ENCODE peak calls at places on chromosomes 16 and 17, in six cellular contexts. One of them, this sample, is unnamed.
A peak's percentile ranks its signal among the peaks of the same experiment; 100 is the strongest.

GRCh38 chr16:4935231-4935855 is 1.6 kb downstream of the PPL start:
- DNase-seq in uterus: peak; percentile 95
- DNase-seq in A673: no peak
- DNase-seq in lower lobe of right lung: peak; percentile 90
- DNase-seq in body of pancreas: peak; percentile 67
- DNase-seq in ovary: peak; percentile 75
- DNase-seq in this sample: peak; percentile 81

GRCh38 chr17:80889231-80889896 is 102.3 kb upstream of the CHMP6 start:
- DNase-seq in uterus: no peak
- DNase-seq in A673: no peak
- DNase-seq in lower lobe of right lung: peak; percentile 27
- DNase-seq in ovary: no peak
- DNase-seq in body of pancreas: no peak
- DNase-seq in this sample: no peak

GRCh38 chr17:82976982-82977488 is 102.4 kb upstream of the METRNL start:
- DNase-seq in A673: no peak
- DNase-seq in uterus: no peak
- DNase-seq in body of pancreas: no peak
- DNase-seq in ovary: no peak
- DNase-seq in lower lobe of right lung: no peak
- DNase-seq in this sample: no peak

GRCh38 chr16:12532871-12533610 is 270.6 kb downstream of the CPPED1 start:
- DNase-seq in body of pancreas: no peak
- DNase-seq in lower lobe of right lung: no peak
- DNase-seq in uterus: no peak
- DNase-seq in A673: no peak
- DNase-seq in ovary: no peak
- DNase-seq in this sample: no peak

GRCh38 chr17:8163978-8164814 is 1.4 kb upstream of the VAMP2 start:
- DNase-seq in A673: peak; percentile 60
- DNase-seq in lower lobe of right lung: peak; percentile 83
- DNase-seq in ovary: peak; percentile 88
- DNase-seq in uterus: peak; percentile 76
- DNase-seq in body of pancreas: no peak
- DNase-seq in this sample: peak; percentile 61

GRCh38 chr17:56810846-56811775 is 22.6 kb downstream of the C17orf67 start:
- DNase-seq in ovary: no peak
- DNase-seq in A673: no peak
- DNase-seq in uterus: no peak
- DNase-seq in body of pancreas: no peak
- DNase-seq in lower lobe of right lung: no peak
- DNase-seq in this sample: no peak

GRCh38 chr17:73532441-73532901 is 111.8 kb downstream of the SDK2 start:
- DNase-seq in body of pancreas: no peak
- DNase-seq in uterus: no peak
- DNase-seq in A673: no peak
- DNase-seq in lower lobe of right lung: no peak
- DNase-seq in ovary: no peak
- DNase-seq in this sample: no peak

GRCh38 chr17:76725580-76726230 is 701 bp downstream of the JMJD6 start:
- DNase-seq in uterus: peak; percentile 58
- DNase-seq in body of pancreas: peak; percentile 84
- DNase-seq in ovary: peak; percentile 57
- DNase-seq in lower lobe of right lung: peak; percentile 85
- DNase-seq in A673: peak; percentile 69
- DNase-seq in this sample: peak; percentile 56

GRCh38 chr16:17391715-17392114 is 79.0 kb downstream of the XYLT1 start:
- DNase-seq in uterus: no peak
- DNase-seq in A673: no peak
- DNase-seq in ovary: no peak
- DNase-seq in body of pancreas: no peak
- DNase-seq in lower lobe of right lung: no peak
- DNase-seq in this sample: no peak

GRCh38 chr16:84349852-84350565 is 18.3 kb upstream of the ATP2C2 start:
- DNase-seq in ovary: no peak
- DNase-seq in body of pancreas: no peak
- DNase-seq in uterus: no peak
- DNase-seq in A673: no peak
- DNase-seq in lower lobe of right lung: no peak
- DNase-seq in this sample: no peak

GRCh38 chr17:48037036-48037881 is at the start of gene COPZ2:
- DNase-seq in body of pancreas: peak; percentile 62
- DNase-seq in ovary: no peak
- DNase-seq in A673: peak; percentile 40
- DNase-seq in lower lobe of right lung: peak; percentile 81
- DNase-seq in uterus: peak; percentile 61
- DNase-seq in this sample: peak; percentile 59

GRCh38 chr17:17819561-17819995 is 17.2 kb downstream of the SREBF1 start:
- DNase-seq in A673: peak; percentile 82
- DNase-seq in lower lobe of right lung: peak; percentile 79
- DNase-seq in body of pancreas: peak; percentile 64
- DNase-seq in uterus: no peak
- DNase-seq in ovary: no peak
- DNase-seq in this sample: peak; percentile 96

GRCh38 chr17:27398691-27399090 is 57.6 kb upstream of the KSR1 start:
- DNase-seq in A673: no peak
- DNase-seq in body of pancreas: no peak
- DNase-seq in lower lobe of right lung: no peak
- DNase-seq in uterus: no peak
- DNase-seq in ovary: no peak
- DNase-seq in this sample: no peak

GRCh38 chr16:46918905-46919792 is 35.0 kb downstream of the GPT2 start:
- DNase-seq in uterus: no peak
- DNase-seq in body of pancreas: peak; percentile 90
- DNase-seq in ovary: no peak
- DNase-seq in A673: no peak
- DNase-seq in lower lobe of right lung: no peak
- DNase-seq in this sample: no peak

GRCh38 chr17:31274252-31274651 is 22.8 kb downstream of the OMG start:
- DNase-seq in A673: peak; percentile 3
- DNase-seq in lower lobe of right lung: no peak
- DNase-seq in uterus: no peak
- DNase-seq in body of pancreas: no peak
- DNase-seq in ovary: no peak
- DNase-seq in this sample: peak; percentile 90

DNA sequence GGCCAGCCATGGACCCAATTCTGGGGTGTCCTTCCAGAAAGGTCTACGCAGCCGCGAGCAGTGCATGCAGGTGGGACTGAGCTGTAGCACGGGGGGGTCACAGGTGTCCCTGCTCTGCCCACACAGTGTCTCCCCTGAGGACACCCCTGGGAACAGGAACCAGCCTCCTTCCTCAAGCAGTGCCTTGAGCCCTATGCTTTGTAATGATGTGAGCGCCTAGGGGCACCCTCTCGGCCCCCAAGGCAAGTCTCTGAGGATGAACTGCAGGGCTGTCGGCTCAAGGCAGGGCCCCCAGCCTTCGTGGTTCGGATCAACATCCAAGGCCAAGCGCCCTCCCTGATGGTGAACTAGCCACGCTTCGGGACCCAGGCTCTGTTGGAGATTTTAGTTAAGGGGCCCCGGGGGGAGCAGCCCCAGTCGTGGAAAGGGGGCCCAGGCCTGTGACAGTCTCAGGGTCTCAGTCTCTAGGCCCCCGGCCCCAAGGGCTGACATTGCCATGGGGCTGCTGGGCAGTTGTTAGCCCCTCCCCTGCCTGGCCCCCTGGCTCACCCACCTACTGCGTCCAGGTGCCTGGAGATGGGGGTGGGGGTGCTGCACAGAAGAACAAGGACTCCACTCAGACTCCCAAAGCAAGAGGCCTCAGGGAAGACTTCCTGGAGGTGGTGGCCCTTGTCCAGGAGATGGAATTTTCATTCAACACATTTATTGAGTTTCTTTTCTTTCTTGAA is 2.3 kb downstream of the IL17C start:
- DNase-seq in A673: no peak
- DNase-seq in uterus: no peak
- DNase-seq in ovary: no peak
- DNase-seq in body of pancreas: no peak
- DNase-seq in lower lobe of right lung: no peak
- DNase-seq in this sample: no peak
- H3K4me3 ChIP-seq in A673: no peak overlapping the region
- H3K4me3 ChIP-seq in uterus: no peak overlapping the region
- H3K4me3 ChIP-seq in ovary: no peak overlapping the region
- H3K4me3 ChIP-seq in body of pancreas: no peak overlapping the region
- H3K4me3 ChIP-seq in lower lobe of right lung: no peak overlapping the region
- H3K4me3 ChIP-seq in this sample: no peak overlapping the region

DNA sequence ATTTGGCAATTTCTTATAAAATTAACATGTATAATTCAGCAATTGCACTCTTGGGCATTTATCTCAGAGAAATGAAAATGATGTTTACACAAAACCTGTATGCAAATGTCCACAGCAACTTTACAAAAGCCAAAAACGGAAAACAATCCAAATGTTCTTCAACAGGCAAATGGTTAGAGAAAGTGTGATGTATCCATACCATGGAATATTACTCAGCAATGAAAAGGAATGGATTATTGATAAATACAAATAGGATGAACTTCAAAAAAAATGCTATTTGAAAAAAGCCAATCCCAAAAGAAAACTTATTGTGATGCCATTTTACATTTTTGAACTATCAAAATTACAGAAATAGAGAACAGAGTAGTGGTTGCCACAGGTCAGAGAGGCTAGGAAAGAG is 37.2 kb upstream of the ABCA10 start:
- DNase-seq in ovary: no peak
- DNase-seq in A673: no peak
- DNase-seq in lower lobe of right lung: no peak
- DNase-seq in uterus: no peak
- DNase-seq in body of pancreas: no peak
- DNase-seq in this sample: no peak
- TF ChIP-seq CTCF in ovary: no peak
- TF ChIP-seq CTCF in A673: no peak
- TF ChIP-seq CTCF in lower lobe of right lung: no peak
- TF ChIP-seq CTCF in uterus: no peak
- TF ChIP-seq CTCF in body of pancreas: no peak
- TF ChIP-seq CTCF in this sample: no peak

GRCh38 chr16:15897386-15897785 is 9.0 kb upstream of the CEP20 start:
- DNase-seq in ovary: no peak
- DNase-seq in body of pancreas: no peak
- DNase-seq in A673: no peak
- DNase-seq in lower lobe of right lung: no peak
- DNase-seq in uterus: no peak
- DNase-seq in this sample: no peak
- H3K4me3 ChIP-seq in ovary: no peak overlapping the region
- H3K4me3 ChIP-seq in body of pancreas: no peak overlapping the region
- H3K4me3 ChIP-seq in A673: no peak overlapping the region
- H3K4me3 ChIP-seq in lower lobe of right lung: no peak overlapping the region
- H3K4me3 ChIP-seq in uterus: no peak overlapping the region
- H3K4me3 ChIP-seq in this sample: no peak overlapping the region

GRCh38 chr16:80923356-80923755 is 83.3 kb downstream of the CMC2 start:
- DNase-seq in body of pancreas: no peak
- DNase-seq in lower lobe of right lung: no peak
- DNase-seq in uterus: no peak
- DNase-seq in A673: no peak
- DNase-seq in ovary: no peak
- DNase-seq in this sample: no peak

DNA sequence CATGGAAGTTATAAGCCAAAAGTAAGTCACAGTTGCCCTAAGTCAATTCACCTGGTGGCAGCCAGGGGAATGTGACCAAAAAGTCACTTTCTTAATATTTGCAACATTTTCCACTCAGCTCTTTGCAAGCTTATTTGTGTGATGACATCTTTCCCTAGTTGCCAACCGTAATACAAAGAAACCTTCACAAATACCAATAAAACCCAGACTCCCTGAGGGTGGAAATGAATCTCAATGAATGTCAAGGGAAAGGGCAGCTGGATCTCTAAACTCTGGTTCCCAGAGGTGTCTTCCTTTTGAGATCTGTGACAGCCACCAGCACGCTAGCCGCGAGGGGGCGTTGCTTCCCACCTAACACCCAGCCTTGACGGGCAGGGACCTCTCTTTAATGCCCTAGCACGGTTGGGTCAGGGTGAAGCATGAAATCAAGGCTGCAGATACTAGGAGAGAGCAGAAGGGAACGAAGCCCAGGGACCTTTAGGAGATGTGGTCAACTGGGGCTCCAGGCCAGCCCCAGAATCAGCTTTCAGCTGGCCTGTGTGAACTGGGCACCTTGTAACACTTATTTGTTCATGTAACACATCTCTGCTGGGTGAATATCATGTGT is 82.2 kb downstream of the CMC2 start:
- DNase-seq in A673: peak; percentile 72
- DNase-seq in ovary: no peak
- DNase-seq in uterus: no peak
- DNase-seq in lower lobe of right lung: no peak
- DNase-seq in body of pancreas: peak; percentile 42
- DNase-seq in this sample: peak; percentile 76
- TF ChIP-seq CTCF in A673: peak; percentile 82
- TF ChIP-seq CTCF in ovary: no peak
- TF ChIP-seq CTCF in uterus: no peak
- TF ChIP-seq CTCF in lower lobe of right lung: peak; percentile 23
- TF ChIP-seq CTCF in body of pancreas: peak; percentile 37
- TF ChIP-seq CTCF in this sample: peak; percentile 71

GRCh38 chr17:78344666-78345065 is 15.2 kb downstream of the SOCS3 start:
- DNase-seq in ovary: no peak
- DNase-seq in lower lobe of right lung: no peak
- DNase-seq in body of pancreas: no peak
- DNase-seq in A673: no peak
- DNase-seq in uterus: no peak
- DNase-seq in this sample: no peak

GRCh38 chr17:78346605-78347250 is 13.1 kb downstream of the SOCS3 start:
- DNase-seq in lower lobe of right lung: no peak
- DNase-seq in A673: no peak
- DNase-seq in body of pancreas: no peak
- DNase-seq in uterus: no peak
- DNase-seq in ovary: no peak
- DNase-seq in this sample: no peak

GRCh38 chr17:78343433-78344201 is 16.3 kb downstream of the SOCS3 start:
- DNase-seq in uterus: no peak
- DNase-seq in body of pancreas: no peak
- DNase-seq in lower lobe of right lung: peak; percentile 78
- DNase-seq in A673: no peak
- DNase-seq in ovary: no peak
- DNase-seq in this sample: no peak

GRCh38 chr17:78345791-78346494 is 13.9 kb downstream of the SOCS3 start:
- DNase-seq in A673: no peak
- DNase-seq in lower lobe of right lung: no peak
- DNase-seq in uterus: no peak
- DNase-seq in body of pancreas: no peak
- DNase-seq in ovary: no peak
- DNase-seq in this sample: no peak

DNA sequence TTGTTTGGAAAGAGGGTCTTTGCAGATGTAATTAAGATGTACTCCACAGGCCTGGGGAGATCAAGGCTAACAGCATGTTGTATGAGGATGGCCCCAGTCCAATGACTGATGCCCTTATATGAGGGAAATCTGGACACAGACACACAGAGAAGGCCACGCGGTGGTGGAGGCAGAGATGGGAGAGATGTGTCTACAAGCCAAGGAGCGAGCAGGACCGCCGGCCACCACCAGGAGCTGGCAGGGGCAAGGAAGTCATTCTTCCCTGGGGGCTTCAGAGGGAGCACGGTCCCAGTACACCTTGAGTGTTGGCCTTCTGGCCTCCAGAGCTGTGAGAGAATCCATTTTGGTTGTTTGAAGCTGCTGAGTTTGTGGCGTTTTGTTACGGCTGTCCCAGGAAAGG is 14.7 kb downstream of the SOCS3 start:
- DNase-seq in A673: no peak
- DNase-seq in body of pancreas: no peak
- DNase-seq in ovary: no peak
- DNase-seq in uterus: no peak
- DNase-seq in lower lobe of right lung: no peak
- DNase-seq in this sample: no peak
- H3K4me3 ChIP-seq in A673: no peak overlapping the region
- H3K4me3 ChIP-seq in body of pancreas: no peak overlapping the region
- H3K4me3 ChIP-seq in ovary: no peak overlapping the region
- H3K4me3 ChIP-seq in uterus: no peak overlapping the region
- H3K4me3 ChIP-seq in lower lobe of right lung: no peak overlapping the region
- H3K4me3 ChIP-seq in this sample: no peak overlapping the region

This sample was measured in cardiac fibroblast.